ENCODE peak calls at places on chromosomes 1 and 21, in five cellular contexts. D, I, J, Y and B are unnamed samples.

GRCh38 chr1:245956225-245956624 is 550.9 kb downstream of the SMYD3 start:
- DNase-seq in D (peak; percentile 71), I (peak; percentile 22), J (no peak), Y (no peak), B (no peak)

GRCh38 chr21:45740088-45740440 is 96.5 kb downstream of the PCBP3 start:
- DNase-seq in D (no peak), I (no peak), J (no peak), Y (no peak), B (no peak)

GRCh38 chr1:84855947-84856660 is 36.9 kb downstream of the LPAR3 start:
- DNase-seq in D (no peak), I (no peak), J (no peak), Y (no peak), B (no peak)

GRCh38 chr1:14806772-14807171 is 208.3 kb downstream of the KAZN start:
- DNase-seq in D (no peak), I (no peak), J (no peak), Y (no peak), B (no peak)

GRCh38 chr1:46547481-46548383 is 3.7 kb downstream of the KNCN start:
- DNase-seq in D (peak; percentile 25), I (no peak), J (peak; percentile 14), Y (peak; percentile 80), B (no peak)

GRCh38 chr1:85134583-85135455 is 66.0 kb downstream of the SYDE2 start:
- DNase-seq in D (no peak), I (no peak), J (no peak), Y (no peak), B (no peak)

GRCh38 chr21:41762236-41762635 is 4.6 kb downstream of the RIPK4 start:
- DNase-seq in D (no peak), I (no peak), J (no peak), Y (no peak), B (no peak)

GRCh38 chr1:77044133-77044849 is 174.9 kb downstream of the PIGK start:
- DNase-seq in D (peak; percentile 11), I (no peak), J (no peak), Y (no peak), B (no peak)

GRCh38 chr21:40548134-40548533 is 298.8 kb downstream of the DSCAM start:
- DNase-seq in D (no peak), I (no peak), J (no peak), Y (peak; percentile 21), B (no peak)

GRCh38 chr1:22930235-22930912 is 42.3 kb downstream of the LACTBL1 start:
- DNase-seq in D (peak; percentile 46), I (peak; percentile 15), J (peak; percentile 68), Y (peak; percentile 74), B (no peak)

GRCh38 chr1:243718022-243718421 is 132.0 kb downstream of the AKT3 start:
- DNase-seq in D (no peak), I (no peak), J (no peak), Y (no peak), B (no peak)

GRCh38 chr21:45855248-45855801 is 126.2 kb upstream of the COL6A1 start:
- DNase-seq in D (no peak), I (no peak), J (no peak), Y (no peak), B (peak; percentile 42)

GRCh38 chr1:206744683-206745082 is 25.9 kb upstream of the IL19 start:
- DNase-seq in D (peak; percentile 63), I (no peak), J (no peak), Y (no peak), B (no peak)

GRCh38 chr1:47023268-47024137 is at the start of gene CYP4X1:
- DNase-seq in D (no peak), I (no peak), J (peak; percentile 46), Y (no peak), B (peak; percentile 66)

GRCh38 chr1:31932491-31933316 is 5.5 kb downstream of the PTP4A2 start:
- DNase-seq in D (no peak), I (no peak), J (no peak), Y (no peak), B (no peak)

GRCh38 chr1:7313081-7313546 is 458.0 kb upstream of the VAMP3 start:
- DNase-seq in D (no peak), I (no peak), J (no peak), Y (no peak), B (peak; percentile 55)

GRCh38 chr1:159282118-159282517 is 20.0 kb upstream of the FCER1A start:
- DNase-seq in D (no peak), I (no peak), J (no peak), Y (no peak), B (no peak)

GRCh38 chr1:156591432-156592157 is at the start of gene NAXE:
- DNase-seq in D (peak; percentile 73), I (peak; percentile 84), J (peak; percentile 86), Y (peak; percentile 83), B (peak; percentile 80)

GRCh38 chr21:33490991-33491372 is 534 bp downstream of the DNAJC28 start:
- DNase-seq in D (no peak), I (no peak), J (no peak), Y (peak; percentile 13), B (no peak)

GRCh38 chr1:94675373-94675772 is 133.8 kb upstream of the F3 start:
- DNase-seq in D (no peak), I (no peak), J (no peak), Y (no peak), B (no peak)

GRCh38 chr1:3670823-3671251 is 18.5 kb downstream of the TP73 start:
- DNase-seq in D (no peak), I (no peak), J (peak; percentile 28), Y (no peak), B (no peak)

GRCh38 chr1:10767282-10767681 is 29.2 kb downstream of the CASZ1 start:
- DNase-seq in D (no peak), I (no peak), J (no peak), Y (no peak), B (no peak)

GRCh38 chr21:42424848-42425602 is 21.3 kb downstream of the UBASH3A start:
- DNase-seq in D (peak; percentile 87), I (peak; percentile 47), J (peak; percentile 57), Y (peak; percentile 96), B (no peak)

GRCh38 chr1:180909005-180909414 is 3.7 kb upstream of the KIAA1614 start:
- DNase-seq in D (no peak), I (no peak), J (no peak), Y (no peak), B (peak; percentile 10)

GRCh38 chr1:210591214-210591613 is 262.5 kb downstream of the HHAT start:
- DNase-seq in D (no peak), I (no peak), J (no peak), Y (no peak), B (no peak)

GRCh38 chr1:205374205-205375078 is 17.7 kb upstream of the KLHDC8A start:
- DNase-seq in D (no peak), I (no peak), J (no peak), Y (no peak), B (no peak)

GRCh38 chr21:42633858-42634257 is 19.6 kb upstream of the PDE9A start:
- DNase-seq in D (no peak), I (no peak), J (no peak), Y (no peak), B (no peak)

GRCh38 chr1:2314803-2315710 is 76.3 kb downstream of the MORN1 start:
- DNase-seq in D (peak; percentile 56), I (peak; percentile 87), J (peak; percentile 71), Y (peak; percentile 84), B (no peak)

GRCh38 chr1:9057851-9058250 is 11.6 kb downstream of the SLC2A5 start:
- DNase-seq in D (no peak), I (no peak), J (no peak), Y (no peak), B (no peak)

GRCh38 chr1:28877132-28877781 is 37.1 kb upstream of the EPB41 start:
- DNase-seq in D (peak; percentile 84), I (peak; percentile 85), J (peak; percentile 83), Y (peak; percentile 85), B (peak; percentile 84)

DNA sequence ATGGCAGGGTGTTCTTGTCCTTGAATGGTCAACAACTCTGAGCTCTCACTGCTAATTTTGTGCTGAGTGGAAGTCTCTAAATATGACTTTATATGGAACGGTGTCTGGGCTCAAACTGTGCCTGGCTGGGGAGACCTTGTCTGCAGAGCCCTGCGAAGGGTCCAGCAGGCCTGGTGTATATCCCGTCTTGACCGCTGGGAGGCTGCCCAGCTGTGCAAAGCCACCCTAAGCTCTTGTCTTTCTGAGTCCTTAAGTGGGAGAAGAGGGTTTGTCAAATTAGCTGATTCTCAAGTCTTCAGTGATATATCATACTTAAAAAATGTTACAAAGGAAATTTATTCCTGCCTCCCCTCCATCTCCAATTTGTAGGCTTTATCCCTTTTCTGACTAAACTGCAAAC is 198.7 kb downstream of the KCNJ6 start:
- DNase-seq in D (no peak), I (no peak), J (no peak), Y (no peak), B (no peak)
- TF ChIP-seq CTCF in D (no peak), I (no peak), J (no peak), Y (no peak), B (no peak)

DNA sequence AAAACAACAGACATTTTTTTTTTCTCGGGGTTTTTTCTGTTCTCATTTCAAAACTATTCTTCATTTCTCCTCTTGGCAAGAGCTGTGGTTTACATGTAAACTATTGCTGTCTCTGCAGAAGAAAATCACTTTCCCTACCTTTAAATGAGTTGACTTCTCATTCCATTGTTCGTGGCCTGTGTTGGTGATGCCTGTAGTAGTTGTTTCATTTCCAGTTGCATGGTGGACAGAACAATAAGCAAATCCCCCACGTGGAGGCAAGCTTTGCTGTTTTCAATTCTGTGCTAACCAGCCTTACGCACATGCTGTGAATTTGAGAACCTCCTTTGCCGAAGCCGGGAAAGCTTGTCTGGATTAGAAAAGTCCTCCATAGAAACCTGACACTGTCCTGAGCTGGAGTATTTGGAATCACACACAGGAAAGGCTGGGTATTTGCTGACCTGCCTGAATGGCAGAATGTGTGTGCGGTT is 26.2 kb upstream of the MAP3K7CL start:
- DNase-seq in D (no peak), I (no peak), J (no peak), Y (no peak), B (no peak)
- TF ChIP-seq CTCF in D (no peak), I (no peak), J (no peak), Y (no peak), B (no peak)

DNA sequence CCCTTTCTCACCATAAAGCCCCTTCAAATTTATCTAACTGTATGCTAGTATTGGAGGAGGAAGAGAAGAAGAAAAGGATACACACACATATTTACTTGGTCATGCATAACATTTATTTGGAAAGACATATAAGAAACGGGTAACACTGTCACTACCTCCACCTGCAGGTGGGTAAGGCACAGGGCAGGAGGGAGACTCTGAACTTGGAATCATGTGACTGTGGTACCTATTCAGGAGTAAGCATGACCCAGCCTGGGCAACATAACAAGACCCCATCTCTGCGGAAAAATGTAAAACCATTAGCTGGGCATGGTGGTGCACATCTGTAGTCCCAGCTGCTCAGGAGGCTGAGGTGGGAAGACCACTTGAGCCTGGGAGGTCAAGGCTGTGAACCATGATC is 1.4 kb upstream of the PADI6 start:
- DNase-seq in D (no peak), I (no peak), J (no peak), Y (no peak), B (no peak)
- TF ChIP-seq CTCF in D (no peak), I (no peak), J (no peak), Y (peak; percentile 30), B (peak; percentile 47)

DNA sequence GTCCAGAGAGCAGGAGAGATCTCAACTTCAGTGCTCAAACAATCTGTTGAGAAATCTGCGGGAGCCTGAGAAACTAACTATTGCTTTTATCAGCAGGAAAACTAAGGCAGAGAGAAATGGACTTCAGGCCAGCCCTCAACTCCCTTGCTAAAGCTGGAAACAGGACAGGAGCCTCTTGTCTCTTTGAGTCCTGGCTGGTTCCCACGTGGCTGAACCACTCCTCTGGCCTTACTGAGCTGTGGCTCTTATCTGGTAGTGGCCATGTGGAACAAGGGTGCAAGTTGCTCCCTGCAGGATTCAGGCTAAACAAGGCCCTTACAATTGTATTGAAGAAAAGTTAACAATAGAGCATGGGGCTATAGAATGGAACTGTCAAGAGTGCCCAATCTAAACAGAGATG is 112.9 kb downstream of the KCNN3 start:
- DNase-seq in D (no peak), I (no peak), J (no peak), Y (no peak), B (no peak)
- TF ChIP-seq CTCF in D (no peak), I (no peak), J (no peak), Y (no peak), B (no peak)